ENCODE peak calls at places on chromosome 18, in four cellular contexts. M is GM12878, W is HepG2, T is K562. S is an unnamed sample.

GRCh38 chr18:69257861-69258458 is 142.7 kb upstream of the DOK6 start:
- DNase-seq in M (no peak), W (peak), T (no peak), S (no peak)

GRCh38 chr18:8800445-8800844 is 95.1 kb downstream of the MTCL1 start:
- DNase-seq in M (no peak), W (no peak), T (no peak), S (no peak)

GRCh38 chr18:62279561-62279960 is 45.5 kb upstream of the TNFRSF11A start:
- DNase-seq in M (no peak), W (no peak), T (no peak), S (no peak)

GRCh38 chr18:463442-464310 is 36.8 kb downstream of the COLEC12 start:
- DNase-seq in M (no peak), W (no peak), T (no peak), S (no peak)

GRCh38 chr18:75208055-75208835 is 694 bp downstream of the PTGR3 start:
- DNase-seq in M (no peak), W (peak), T (peak), S (peak)

GRCh38 chr18:35026407-35027061 is 14.7 kb upstream of the MAPRE2 start:
- DNase-seq in M (no peak), W (no peak), T (peak), S (no peak)

GRCh38 chr18:30597202-30597601 is 445.3 kb downstream of the DSC3 start:
- DNase-seq in M (no peak), W (no peak), T (no peak), S (no peak)

GRCh38 chr18:24086082-24086481 is 52.8 kb upstream of the CABYR start:
- DNase-seq in M (no peak), W (no peak), T (no peak), S (no peak)

GRCh38 chr18:61735564-61736102 is 157.2 kb downstream of the RNF152 start:
- DNase-seq in M (no peak), W (no peak), T (no peak), S (no peak)

GRCh38 chr18:22703883-22704626 is 229.1 kb upstream of the RBBP8 start:
- DNase-seq in M (no peak), W (peak), T (peak), S (no peak)

GRCh38 chr18:23662309-23663263 is at the start of gene ANKRD29:
- DNase-seq in M (no peak), W (no peak), T (no peak), S (peak)

GRCh38 chr18:55419132-55419938 is 168.7 kb downstream of the TCF4 start:
- DNase-seq in M (no peak), W (no peak), T (no peak), S (no peak)

GRCh38 chr18:79956276-79956675 is 4.8 kb upstream of the SLC66A2 start:
- DNase-seq in M (no peak), W (no peak), T (no peak), S (no peak)

GRCh38 chr18:376307-376706 is 108.5 kb upstream of the THOC1 start:
- DNase-seq in M (no peak), W (no peak), T (no peak), S (no peak)

GRCh38 chr18:63505566-63506335 is 29.0 kb downstream of the SERPINB5 start:
- DNase-seq in M (no peak), W (peak), T (peak), S (peak)

GRCh38 chr18:69963196-69963595 is 15.5 kb upstream of the CD226 start:
- DNase-seq in M (no peak), W (no peak), T (no peak), S (no peak)

DNA sequence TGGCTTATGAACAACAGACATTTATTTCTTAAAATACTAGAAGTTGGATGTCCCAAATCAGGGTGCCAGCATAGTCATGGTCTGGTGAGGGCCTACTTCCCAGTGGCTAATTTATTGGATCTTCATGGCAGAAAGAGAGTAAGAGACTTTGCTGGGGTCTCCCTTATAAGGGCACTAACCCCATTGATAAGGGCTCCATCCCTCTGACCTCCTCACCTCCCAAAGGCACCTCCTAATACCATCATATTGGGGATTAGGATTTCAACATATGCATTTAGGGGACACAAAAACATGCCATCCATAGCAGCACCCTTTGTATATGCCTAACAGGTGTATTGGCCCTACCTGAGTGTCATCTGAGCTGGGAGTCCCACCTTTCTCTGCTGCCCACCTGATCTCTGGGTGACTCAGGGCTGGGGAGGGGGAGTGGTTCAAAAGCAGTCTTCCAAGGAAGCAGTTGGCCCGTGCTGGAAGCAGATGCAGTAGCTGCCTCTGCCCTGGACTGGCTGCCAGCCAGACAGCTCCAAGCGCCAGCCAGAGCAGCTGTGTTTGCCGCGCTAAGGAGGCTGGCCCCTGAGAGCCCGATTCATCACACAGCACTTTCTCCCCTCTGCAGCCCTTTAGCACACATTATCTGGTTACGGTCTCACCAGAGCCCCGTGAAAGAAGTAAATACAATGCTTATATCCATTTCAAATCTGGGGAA is 84.6 kb downstream of the SMAD7 start:
- DNase-seq in M (no peak), W (no peak), T (no peak), S (no peak)
- TF ChIP-seq NR2C2 in M (no peak), W (no peak), T (no peak), S (no peak)

GRCh38 chr18:42141439-42141838 is 186.4 kb downstream of the PIK3C3 start:
- DNase-seq in M (no peak), W (peak), T (no peak), S (no peak)
- TF ChIP-seq NR2C2 in M (no peak), W (no peak), T (no peak), S (no peak)

GRCh38 chr18:7778181-7778580 is 211.1 kb downstream of the PTPRM start:
- DNase-seq in M (no peak), W (no peak), T (no peak), S (no peak)
- TF ChIP-seq NR2C2 in M (no peak), W (no peak), T (no peak), S (no peak)

DNA sequence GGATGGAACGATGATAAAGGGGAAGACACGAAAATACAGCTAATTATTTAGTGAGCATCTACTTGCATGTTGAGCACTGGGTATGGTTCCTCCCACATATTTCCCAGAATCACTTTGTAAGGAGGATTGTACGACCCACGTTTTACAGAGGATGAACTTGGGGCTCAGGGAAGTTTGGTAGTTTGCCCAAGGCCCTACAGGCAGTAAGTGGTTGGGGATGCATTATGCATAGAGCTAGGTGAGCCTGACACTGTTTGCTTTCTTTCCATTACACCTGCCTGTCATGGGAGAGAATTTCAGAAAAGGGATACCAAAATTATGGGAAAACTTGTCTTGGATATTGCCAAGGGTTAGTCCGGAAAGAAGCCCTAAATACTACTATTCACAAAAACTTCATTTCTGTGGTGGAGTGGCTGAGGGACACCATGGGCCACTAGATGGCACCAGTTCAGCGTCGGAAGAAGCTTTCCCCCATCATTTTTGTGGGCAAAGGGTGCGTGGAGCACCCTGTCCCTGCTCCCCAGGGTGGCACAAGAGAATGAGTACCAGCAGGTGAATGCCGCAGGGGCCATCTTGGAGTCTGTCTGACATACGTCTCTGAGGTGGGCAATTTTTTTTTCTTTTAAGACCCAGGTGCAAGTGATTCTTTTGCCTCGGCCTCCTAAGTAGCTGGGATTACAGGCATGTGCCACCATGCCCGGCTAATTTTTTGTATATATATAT is 23.5 kb upstream of the C18orf32 start:
- DNase-seq in M (no peak), W (no peak), T (peak), S (peak)
- TF ChIP-seq NR2C2 in M (no peak), W (no peak), T (no peak), S (no peak)

GRCh38 chr18:58069104-58069503 is 25.1 kb downstream of the NEDD4L start:
- DNase-seq in M (no peak), W (no peak), T (no peak), S (no peak)

GRCh38 chr18:58067611-58068010 is 23.6 kb downstream of the NEDD4L start:
- DNase-seq in M (no peak), W (no peak), T (no peak), S (no peak)

GRCh38 chr18:58061349-58061748 is 17.3 kb downstream of the NEDD4L start:
- DNase-seq in M (no peak), W (no peak), T (no peak), S (no peak)

GRCh38 chr18:58060254-58060653 is 16.2 kb downstream of the NEDD4L start:
- DNase-seq in M (no peak), W (no peak), T (no peak), S (no peak)

DNA sequence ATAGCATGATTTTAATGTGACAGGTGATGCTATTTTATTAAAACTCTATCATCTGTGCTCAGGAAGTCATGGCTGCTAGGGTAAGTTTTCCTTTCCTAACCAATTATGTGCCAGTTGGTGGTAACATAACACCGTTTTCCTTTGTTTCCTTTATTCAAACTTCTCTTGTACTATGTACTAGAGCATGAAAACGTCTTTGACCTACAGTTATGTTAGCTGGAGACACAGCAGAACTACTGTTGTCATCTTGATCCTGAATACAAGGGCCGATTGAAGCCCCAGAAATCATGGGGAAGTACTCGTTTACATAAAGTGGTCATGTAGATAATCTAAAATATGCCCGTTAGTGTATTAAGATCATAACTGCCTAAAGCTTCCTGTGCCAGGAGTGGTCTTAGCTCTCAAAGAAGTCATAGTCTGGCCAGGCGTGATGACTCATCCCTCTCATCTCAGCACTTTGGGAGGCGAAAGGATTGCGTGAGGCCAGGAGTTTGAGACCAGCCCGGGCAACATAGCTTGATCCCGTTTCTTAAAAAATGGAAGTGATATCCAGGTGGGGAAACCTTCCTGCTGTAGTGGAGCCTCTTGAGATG is 20.5 kb downstream of the NEDD4L start:
- DNase-seq in M (no peak), W (no peak), T (no peak), S (no peak)
- TF ChIP-seq NR2C2 in M (no peak), W (no peak), T (no peak), S (no peak)

DNA sequence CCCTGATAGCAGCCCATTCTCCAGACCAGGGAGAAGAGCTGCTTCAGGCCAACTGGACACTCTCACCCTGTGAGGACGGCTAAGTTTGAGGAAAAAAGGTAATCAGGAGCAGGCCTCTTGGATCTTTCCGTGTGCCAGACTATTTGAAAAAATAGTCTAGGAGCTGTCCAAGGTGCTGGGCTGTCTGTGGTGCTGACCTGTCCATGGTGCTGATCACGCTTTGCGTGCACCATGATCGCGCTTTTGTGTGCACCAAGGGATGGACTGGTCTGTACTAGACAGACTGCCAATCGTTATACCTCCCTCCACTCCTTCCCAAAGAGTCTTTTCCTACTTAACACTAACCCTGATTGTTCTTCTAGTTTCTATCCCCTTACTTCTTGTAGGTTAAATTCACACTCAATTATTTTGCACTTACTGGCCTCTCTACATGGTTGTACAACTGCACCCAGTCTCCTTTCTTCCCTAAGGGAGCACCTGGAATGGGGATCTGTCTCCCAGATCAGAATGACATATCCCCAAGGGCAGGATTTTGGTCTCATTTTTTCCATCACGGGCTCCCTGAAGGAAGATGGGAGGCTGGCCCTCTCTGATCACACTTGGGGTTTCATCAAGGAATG is 295.4 kb downstream of the CELF4 start:
- DNase-seq in M (no peak), W (peak), T (peak), S (peak)
- TF ChIP-seq NR2C2 in M (no peak), W (peak), T (peak), S (peak)

S was measured in WTC11.